ENCODE peak calls at places on chromosomes 7 and 10, in four cellular contexts. One of them, this sample, is unnamed.

GRCh38 chr10:75972494-75973276 is 541.3 kb downstream of the LRMDA start:
- DNase-seq in NT2/D1: no peak
- DNase-seq in fibroblast of mammary gland: peak
- DNase-seq in memory B cell: no peak
- DNase-seq in this sample: no peak

GRCh38 chr7:154789404-154789803 is 213.5 kb downstream of the PAXIP1 start:
- DNase-seq in NT2/D1: peak
- DNase-seq in fibroblast of mammary gland: no peak
- DNase-seq in memory B cell: no peak
- DNase-seq in this sample: no peak

GRCh38 chr10:93139059-93139658 is 65.5 kb downstream of the CYP26A1 start:
- DNase-seq in NT2/D1: no peak
- DNase-seq in fibroblast of mammary gland: no peak
- DNase-seq in memory B cell: no peak
- DNase-seq in this sample: no peak

GRCh38 chr10:12777840-12778585 is 223.5 kb downstream of the CCDC3 start:
- DNase-seq in fibroblast of mammary gland: no peak
- DNase-seq in memory B cell: no peak
- DNase-seq in NT2/D1: no peak
- DNase-seq in this sample: no peak

GRCh38 chr10:132983250-132984007 is 41.1 kb upstream of the CFAP46 start:
- DNase-seq in memory B cell: no peak
- DNase-seq in NT2/D1: no peak
- DNase-seq in fibroblast of mammary gland: no peak
- DNase-seq in this sample: no peak

GRCh38 chr7:133550145-133550544 is 297.3 kb downstream of the EXOC4 start:
- DNase-seq in memory B cell: no peak
- DNase-seq in fibroblast of mammary gland: no peak
- DNase-seq in NT2/D1: no peak
- DNase-seq in this sample: no peak

GRCh38 chr10:5645944-5646617 is 20.3 kb downstream of the ASB13 start:
- DNase-seq in NT2/D1: no peak
- DNase-seq in fibroblast of mammary gland: no peak
- DNase-seq in memory B cell: no peak
- DNase-seq in this sample: no peak

GRCh38 chr7:73613954-73614735 is 10.2 kb downstream of the MLXIPL start:
- DNase-seq in memory B cell: no peak
- DNase-seq in NT2/D1: no peak
- DNase-seq in fibroblast of mammary gland: no peak
- DNase-seq in this sample: no peak

GRCh38 chr10:89894051-89894450 is 192.7 kb downstream of the KIF20B start:
- DNase-seq in NT2/D1: no peak
- DNase-seq in fibroblast of mammary gland: no peak
- DNase-seq in memory B cell: no peak
- DNase-seq in this sample: no peak

GRCh38 chr7:106736508-106737201 is 75.7 kb upstream of the CCDC71L start:
- DNase-seq in memory B cell: peak
- DNase-seq in NT2/D1: peak
- DNase-seq in fibroblast of mammary gland: peak
- DNase-seq in this sample: no peak

GRCh38 chr10:1643911-1644810 is 93.2 kb downstream of the ADARB2 start:
- DNase-seq in memory B cell: no peak
- DNase-seq in NT2/D1: no peak
- DNase-seq in fibroblast of mammary gland: no peak
- DNase-seq in this sample: no peak

GRCh38 chr7:148045521-148045920 is 545.0 kb upstream of the C7orf33 start:
- DNase-seq in fibroblast of mammary gland: no peak
- DNase-seq in NT2/D1: no peak
- DNase-seq in memory B cell: no peak
- DNase-seq in this sample: no peak

GRCh38 chr10:110168601-110169481 is 38.6 kb upstream of the MXI1 start:
- DNase-seq in memory B cell: no peak
- DNase-seq in NT2/D1: peak
- DNase-seq in fibroblast of mammary gland: no peak
- DNase-seq in this sample: no peak

GRCh38 chr10:109898666-109899577 is 24.4 kb downstream of the XPNPEP1 start:
- DNase-seq in fibroblast of mammary gland: peak
- DNase-seq in NT2/D1: no peak
- DNase-seq in memory B cell: no peak
- DNase-seq in this sample: no peak

GRCh38 chr10:126468876-126469643 is 80.8 kb upstream of the ADAM12 start:
- DNase-seq in memory B cell: no peak
- DNase-seq in fibroblast of mammary gland: peak
- DNase-seq in NT2/D1: no peak
- DNase-seq in this sample: no peak

GRCh38 chr7:116899308-116899707 is 36.9 kb downstream of the CAPZA2 start:
- DNase-seq in fibroblast of mammary gland: peak
- DNase-seq in NT2/D1: no peak
- DNase-seq in memory B cell: no peak
- DNase-seq in this sample: no peak

GRCh38 chr10:85646312-85646711 is 720.3 kb downstream of the GRID1 start:
- DNase-seq in NT2/D1: no peak
- DNase-seq in memory B cell: no peak
- DNase-seq in fibroblast of mammary gland: peak
- DNase-seq in this sample: no peak

GRCh38 chr7:122602800-122603199 is 96.1 kb downstream of the RNF133 start:
- DNase-seq in NT2/D1: no peak
- DNase-seq in fibroblast of mammary gland: no peak
- DNase-seq in memory B cell: no peak
- DNase-seq in this sample: no peak

GRCh38 chr7:17773289-17773626 is 167.0 kb downstream of the SNX13 start:
- DNase-seq in fibroblast of mammary gland: peak
- DNase-seq in memory B cell: no peak
- DNase-seq in NT2/D1: no peak
- DNase-seq in this sample: no peak

GRCh38 chr7:94206295-94206694 is 188.4 kb upstream of the COL1A2 start:
- DNase-seq in fibroblast of mammary gland: peak
- DNase-seq in NT2/D1: no peak
- DNase-seq in memory B cell: no peak
- DNase-seq in this sample: no peak

GRCh38 chr7:102469972-102470825 is 5.4 kb downstream of the LRWD1 start:
- DNase-seq in fibroblast of mammary gland: no peak
- DNase-seq in NT2/D1: no peak
- DNase-seq in memory B cell: no peak
- DNase-seq in this sample: no peak

GRCh38 chr7:43784030-43785001 is 25.8 kb downstream of the BLVRA start:
- DNase-seq in memory B cell: no peak
- DNase-seq in NT2/D1: no peak
- DNase-seq in fibroblast of mammary gland: peak
- DNase-seq in this sample: no peak

GRCh38 chr10:72688208-72688651 is 3.7 kb upstream of the MCU start:
- DNase-seq in fibroblast of mammary gland: peak
- DNase-seq in memory B cell: no peak
- DNase-seq in NT2/D1: no peak
- DNase-seq in this sample: no peak

GRCh38 chr10:70272925-70273316 is 10.9 kb downstream of the NPFFR1 start:
- DNase-seq in fibroblast of mammary gland: peak
- DNase-seq in NT2/D1: no peak
- DNase-seq in memory B cell: peak
- DNase-seq in this sample: no peak

GRCh38 chr7:12423355-12423994 is 19.8 kb upstream of the VWDE start:
- DNase-seq in fibroblast of mammary gland: peak
- DNase-seq in memory B cell: no peak
- DNase-seq in NT2/D1: no peak
- DNase-seq in this sample: no peak

GRCh38 chr10:61296161-61296560 is 157.0 kb downstream of the TMEM26 start:
- DNase-seq in memory B cell: no peak
- DNase-seq in fibroblast of mammary gland: no peak
- DNase-seq in NT2/D1: no peak
- DNase-seq in this sample: no peak

GRCh38 chr7:105871142-105871541 is 5.3 kb downstream of the ATXN7L1 start:
- DNase-seq in fibroblast of mammary gland: no peak
- DNase-seq in memory B cell: no peak
- DNase-seq in NT2/D1: no peak
- DNase-seq in this sample: no peak

GRCh38 chr10:132849546-132850031 is 63.6 kb upstream of the NKX6-2 start:
- DNase-seq in memory B cell: no peak
- DNase-seq in NT2/D1: no peak
- DNase-seq in fibroblast of mammary gland: no peak
- DNase-seq in this sample: no peak

GRCh38 chr10:87767253-87767652 is 50.8 kb downstream of the ATAD1 start:
- DNase-seq in memory B cell: no peak
- DNase-seq in fibroblast of mammary gland: no peak
- DNase-seq in NT2/D1: no peak
- DNase-seq in this sample: no peak

GRCh38 chr7:28623105-28623730 is 210.9 kb downstream of the CREB5 start:
- DNase-seq in NT2/D1: no peak
- DNase-seq in fibroblast of mammary gland: peak
- DNase-seq in memory B cell: no peak
- DNase-seq in this sample: no peak

GRCh38 chr10:106182542-106182941 is 982.0 kb downstream of the SORCS1 start:
- DNase-seq in memory B cell: no peak
- DNase-seq in NT2/D1: no peak
- DNase-seq in fibroblast of mammary gland: no peak
- DNase-seq in this sample: no peak

GRCh38 chr7:80018941-80019808 is 115.5 kb upstream of the GNAI1 start:
- DNase-seq in NT2/D1: peak
- DNase-seq in fibroblast of mammary gland: peak
- DNase-seq in memory B cell: no peak
- DNase-seq in this sample: no peak

GRCh38 chr7:47283497-47284131 is 298.3 kb downstream of the TNS3 start:
- DNase-seq in NT2/D1: no peak
- DNase-seq in fibroblast of mammary gland: no peak
- DNase-seq in memory B cell: no peak
- DNase-seq in this sample: no peak

GRCh38 chr7:2168612-2169312 is 64.0 kb downstream of the MAD1L1 start:
- DNase-seq in memory B cell: no peak
- DNase-seq in NT2/D1: no peak
- DNase-seq in fibroblast of mammary gland: no peak
- DNase-seq in this sample: no peak

This sample was measured in activated B cell treated with CpG ODN at 0.5 μM for 24 hours.